ENCODE peak calls at places on chromosomes 13 and 19, in six cellular contexts. Q is CD4-positive, alpha-beta T cell; H is adrenal gland; W is B cell; N is brain microvascular endothelial cell; X is omental fat pad. Y is an unnamed sample.

GRCh38 chr19:44810555-44811447 is 1.9 kb downstream of the BCAM start:
- DNase-seq in Q (no peak), H (no peak), W (peak), N (no peak), X (no peak), Y (no peak)

GRCh38 chr13:50129065-50129922 is 114.0 kb downstream of the KCNRG start:
- DNase-seq in Q (no peak), H (no peak), W (no peak), N (no peak), X (no peak), Y (no peak)

GRCh38 chr19:51259348-51260245 is 8.7 kb downstream of the SIGLECL1 start:
- DNase-seq in Q (peak), H (peak), W (no peak), N (peak), X (no peak), Y (no peak)

GRCh38 chr13:107421028-107421427 is 794.3 kb downstream of the LIG4 start:
- DNase-seq in Q (no peak), H (no peak), W (no peak), N (peak), X (no peak), Y (no peak)

GRCh38 chr19:33724021-33724722 is 72.5 kb upstream of the KCTD15 start:
- DNase-seq in Q (no peak), H (no peak), W (no peak), N (no peak), X (no peak), Y (no peak)

GRCh38 chr19:3478409-3479176 is 1.7 kb downstream of the SMIM24 start:
- DNase-seq in Q (no peak), H (no peak), W (no peak), N (no peak), X (no peak), Y (no peak)

GRCh38 chr13:113843864-113844556 is 19.9 kb downstream of the GAS6 start:
- DNase-seq in Q (no peak), H (peak), W (no peak), N (no peak), X (no peak), Y (no peak)

GRCh38 chr13:32246468-32246867 is 68.7 kb downstream of the ZAR1L start:
- DNase-seq in Q (peak), H (peak), W (no peak), N (peak), X (no peak), Y (peak)

GRCh38 chr13:30805603-30806011 is 70.3 kb downstream of the ALOX5AP start:
- DNase-seq in Q (no peak), H (peak), W (no peak), N (no peak), X (no peak), Y (no peak)

GRCh38 chr19:55647732-55648656 is at the start of gene CCDC106:
- DNase-seq in Q (peak), H (peak), W (peak), N (peak), X (no peak), Y (peak)

GRCh38 chr19:38392707-38393308 is 4.3 kb downstream of the SPRED3 start:
- DNase-seq in Q (no peak), H (no peak), W (no peak), N (peak), X (no peak), Y (no peak)

GRCh38 chr13:40170091-40170490 is 496.4 kb downstream of the FOXO1 start:
- DNase-seq in Q (no peak), H (no peak), W (no peak), N (no peak), X (no peak), Y (no peak)

GRCh38 chr13:22278336-22278929 is 607.6 kb downstream of the FGF9 start:
- DNase-seq in Q (peak), H (peak), W (peak), N (no peak), X (peak), Y (no peak)

GRCh38 chr13:40460116-40460515 is 206.3 kb downstream of the FOXO1 start:
- DNase-seq in Q (no peak), H (no peak), W (no peak), N (peak), X (no peak), Y (no peak)

GRCh38 chr19:46428278-46429141 is at the start of gene PNMA8C:
- DNase-seq in Q (peak), H (peak), W (no peak), N (peak), X (no peak), Y (no peak)

DNA sequence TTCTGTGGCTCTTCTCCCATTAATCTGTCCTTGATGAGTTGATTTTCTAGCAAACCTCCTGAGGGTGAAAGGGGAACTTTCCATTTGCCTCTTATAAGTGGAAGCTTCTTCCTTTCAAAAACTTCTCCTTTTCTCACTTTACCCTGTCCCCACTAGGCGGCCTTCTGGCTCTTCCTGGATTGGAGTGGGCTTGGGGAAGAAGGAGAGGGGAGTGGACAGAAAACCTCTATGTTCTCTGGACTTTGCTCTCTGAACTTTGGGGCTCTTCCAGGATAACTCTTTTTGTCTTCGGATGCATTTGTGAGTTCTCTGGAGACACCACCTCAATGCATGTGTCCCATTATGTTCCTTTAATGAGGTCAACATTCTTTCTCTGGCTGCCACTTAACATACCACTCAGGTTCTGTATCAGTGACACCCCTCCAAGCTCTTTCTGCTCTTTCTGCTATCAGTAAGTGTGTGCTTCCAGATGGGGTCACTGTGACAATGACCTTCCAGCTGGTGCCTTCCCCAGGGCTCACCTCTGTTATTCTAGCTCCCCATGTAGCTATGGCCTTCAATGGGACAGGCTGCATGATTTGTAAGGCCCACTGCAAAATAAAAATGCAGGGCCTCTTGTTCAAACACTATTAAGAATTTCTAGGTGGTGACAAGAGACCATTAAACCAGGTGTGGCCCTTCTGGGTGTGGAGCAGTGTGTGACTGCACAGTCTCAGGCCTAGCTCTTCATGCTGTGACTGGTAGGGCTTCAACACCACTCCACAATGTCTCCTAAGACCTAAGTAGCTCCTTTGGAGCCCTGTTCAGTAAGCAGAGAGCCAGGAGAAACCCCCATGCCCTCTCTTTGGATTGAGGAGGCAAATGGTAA is 389.2 kb downstream of the EFNB2 start:
- DNase-seq in Q (no peak), H (no peak), W (no peak), N (no peak), X (no peak), Y (no peak)
- TF ChIP-seq CTCF in Q (no peak), H (no peak), W (no peak), N (peak), X (no peak), Y (peak)

DNA sequence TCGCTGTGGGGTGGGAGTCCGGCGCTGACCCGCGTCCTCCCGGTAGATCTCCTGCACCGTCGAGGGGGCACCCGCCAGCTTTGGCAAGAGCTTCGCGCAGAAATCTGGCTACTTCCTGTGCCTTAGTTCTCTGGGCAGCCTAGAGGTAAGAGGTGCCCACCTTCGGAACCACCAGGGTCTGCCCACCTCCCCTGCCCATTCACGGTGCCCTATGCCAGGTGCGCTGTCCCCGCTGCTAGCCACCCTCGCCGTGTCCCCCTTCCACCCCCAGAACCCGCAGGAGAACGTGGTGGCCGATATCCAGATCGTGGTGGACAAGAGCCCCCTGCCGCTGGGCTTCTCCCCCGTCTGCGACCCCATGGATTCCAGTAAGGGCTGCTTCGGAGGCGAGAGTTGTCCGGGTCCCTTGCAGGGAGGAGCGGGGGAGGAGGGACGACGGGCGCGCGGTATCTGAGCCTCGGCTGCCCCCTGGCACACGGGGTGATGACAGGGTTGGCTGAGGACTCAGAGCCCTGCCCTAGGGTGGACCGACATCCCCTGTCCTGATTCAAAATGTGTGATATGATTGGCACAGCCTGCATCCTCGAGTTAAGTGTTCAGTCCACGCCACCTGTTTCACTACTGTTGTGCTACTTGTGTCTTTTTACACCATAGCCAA is 549 bp downstream of the MVB12A start:
- DNase-seq in Q (peak), H (peak), W (peak), N (no peak), X (no peak), Y (peak)
- TF ChIP-seq CTCF in Q (no peak), H (no peak), W (no peak), N (peak), X (no peak), Y (peak)

DNA sequence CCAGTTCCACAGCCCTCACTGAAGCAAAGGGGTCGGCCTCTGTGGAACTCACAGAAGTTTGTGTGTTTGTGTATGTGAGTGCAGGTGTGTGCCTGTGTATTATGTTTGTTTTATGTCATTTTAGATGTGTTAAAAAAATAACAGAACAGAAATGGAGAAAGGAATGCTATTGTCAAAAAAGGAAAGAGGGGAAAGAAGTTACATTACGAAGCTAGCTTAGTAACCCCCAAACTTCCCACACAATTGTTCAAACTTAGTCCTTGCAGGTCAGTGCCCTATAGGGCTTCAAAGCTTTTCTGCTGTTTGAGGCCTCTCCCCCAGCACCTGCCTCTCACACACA is 1505.6 kb upstream of the SLC10A2 start:
- DNase-seq in Q (no peak), H (no peak), W (no peak), N (no peak), X (no peak), Y (no peak)
- TF ChIP-seq CTCF in Q (no peak), H (no peak), W (no peak), N (no peak), X (no peak), Y (no peak)

GRCh38 chr19:58518261-58519086 is 1.1 kb downstream of the ZBTB45 start:
- DNase-seq in Q (no peak), H (peak), W (peak), N (no peak), X (no peak), Y (no peak)

GRCh38 chr19:58520257-58520599 is 618 bp upstream of the ZBTB45 start:
- DNase-seq in Q (no peak), H (no peak), W (no peak), N (no peak), X (no peak), Y (no peak)

GRCh38 chr19:58516964-58517833 is 2.4 kb downstream of the ZBTB45 start:
- DNase-seq in Q (no peak), H (no peak), W (no peak), N (no peak), X (no peak), Y (no peak)

GRCh38 chr19:58519355-58520256 is at the start of gene ZBTB45:
- DNase-seq in Q (peak), H (peak), W (peak), N (peak), X (peak), Y (no peak)

GRCh38 chr19:58519087-58519354 is 589 bp downstream of the ZBTB45 start:
- DNase-seq in Q (peak), H (peak), W (peak), N (peak), X (peak), Y (no peak)
- TF ChIP-seq CTCF in Q (no peak), H (peak), W (no peak), N (peak), X (no peak), Y (peak)

GRCh38 chr13:91185294-91185863 is 162.1 kb upstream of the MIR17HG start:
- DNase-seq in Q (no peak), H (no peak), W (no peak), N (peak), X (no peak), Y (no peak)
- TF ChIP-seq CTCF in Q (no peak), H (no peak), W (no peak), N (peak), X (no peak), Y (peak)

DNA sequence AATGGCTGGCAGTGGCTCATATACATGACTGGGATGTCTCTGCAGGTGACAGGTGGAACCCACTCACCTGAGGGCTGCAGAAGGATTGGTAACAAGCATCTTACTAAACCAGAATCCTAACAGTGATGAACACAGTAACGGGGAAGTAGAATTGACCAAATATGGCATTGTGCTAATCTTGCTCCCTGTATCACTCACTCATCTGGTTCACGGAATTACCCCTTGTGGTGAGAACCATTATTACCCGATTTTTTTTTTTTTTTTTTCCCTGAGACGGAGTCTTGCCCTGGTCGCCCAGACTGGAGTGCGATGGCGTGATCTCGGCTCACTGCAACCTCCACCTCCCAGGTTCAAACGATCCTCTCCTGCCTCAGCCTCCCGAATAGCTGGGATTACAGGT is 69.5 kb downstream of the PTPRS start:
- DNase-seq in Q (no peak), H (no peak), W (no peak), N (no peak), X (no peak), Y (no peak)
- TF ChIP-seq CTCF in Q (no peak), H (peak), W (peak), N (peak), X (no peak), Y (no peak)

DNA sequence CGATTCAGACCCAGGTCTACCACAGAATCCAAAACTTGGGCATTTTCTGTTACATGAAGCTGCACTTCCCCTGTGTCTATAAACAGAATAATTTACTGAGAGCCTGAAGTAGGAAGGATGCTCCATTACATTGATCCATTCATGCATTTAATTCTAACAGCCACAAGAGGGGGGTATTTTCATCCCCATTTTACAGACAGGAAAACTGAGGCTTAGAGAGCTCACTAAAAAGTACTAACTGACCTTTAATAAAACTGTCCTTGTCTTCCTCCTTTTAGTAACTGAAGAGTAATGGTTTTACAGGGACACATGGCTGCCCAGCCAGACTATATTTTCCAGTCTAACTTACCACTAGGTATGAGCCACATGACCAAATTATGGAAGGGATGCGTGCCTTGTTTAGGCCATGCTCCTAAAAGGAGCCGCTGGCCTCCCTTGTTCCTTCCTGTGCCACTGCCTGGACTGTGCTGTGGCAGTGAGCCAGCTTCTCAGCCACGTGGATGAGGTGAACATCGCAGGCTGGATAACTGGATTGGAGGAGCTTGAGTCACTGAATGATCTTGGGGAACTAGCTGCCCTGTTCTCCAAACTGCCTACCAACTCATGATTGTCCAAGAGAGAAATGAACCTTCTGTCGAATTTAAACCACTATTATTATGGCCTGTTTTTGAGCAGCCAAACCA is 108.3 kb downstream of the DOCK9 start:
- DNase-seq in Q (no peak), H (peak), W (no peak), N (no peak), X (no peak), Y (no peak)
- TF ChIP-seq CTCF in Q (no peak), H (peak), W (peak), N (no peak), X (no peak), Y (no peak)

DNA sequence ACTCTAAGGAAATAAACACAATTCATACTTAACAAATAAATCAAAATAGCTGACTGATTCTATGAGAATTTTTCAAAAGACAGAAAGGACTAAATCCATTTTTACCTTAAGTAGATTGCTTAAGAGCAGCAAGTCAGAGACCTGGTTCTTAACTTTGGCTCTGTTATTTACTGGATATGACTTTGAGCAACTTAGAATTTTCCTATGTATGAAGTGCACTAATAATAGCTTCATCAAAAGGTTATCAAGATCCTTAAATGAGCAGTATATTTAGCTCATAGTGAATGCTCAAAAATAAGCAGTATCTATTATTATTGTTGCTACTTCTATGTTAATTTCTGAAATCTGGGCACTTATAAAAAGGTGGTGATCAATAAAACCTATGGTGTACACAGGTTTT is 95.3 kb downstream of the POSTN start:
- DNase-seq in Q (no peak), H (no peak), W (no peak), N (no peak), X (no peak), Y (no peak)
- TF ChIP-seq CTCF in Q (no peak), H (no peak), W (no peak), N (no peak), X (no peak), Y (no peak)